ENCODE peak calls at places on chromosomes 5 and 9, in four cellular contexts. Y is progenitor cell of endocrine pancreas, O is PC-3, L is BJ. H is an unnamed sample.

GRCh38 chr9:78666818-78667429 is 370.0 kb downstream of the PSAT1 start:
- DNase-seq in Y (no peak), L (no peak), O (peak; percentile 14), H (no peak)

GRCh38 chr5:160071521-160072299 is 47.5 kb downstream of the PWWP2A start:
- DNase-seq in Y (no peak), L (no peak), O (no peak), H (no peak)

GRCh38 chr9:128633601-128634000 is 23.0 kb downstream of the DYNC2I2 start:
- DNase-seq in O (no peak), Y (no peak), L (no peak), H (no peak)

GRCh38 chr9:83620841-83621636 is 1.9 kb upstream of the IDNK start:
- DNase-seq in L (no peak), O (peak; percentile 64), Y (no peak), H (no peak)

GRCh38 chr5:80208337-80208736 is 47.5 kb downstream of the SERINC5 start:
- DNase-seq in L (no peak), O (no peak), Y (no peak), H (no peak)

GRCh38 chr9:93892748-93893147 is 62.4 kb downstream of the BARX1 start:
- DNase-seq in Y (no peak), L (no peak), O (no peak), H (no peak)

GRCh38 chr9:27870404-27870803 is 297.1 kb upstream of the C9orf72 start:
- DNase-seq in L (no peak), Y (no peak), O (peak; percentile 17), H (no peak)

GRCh38 chr9:37903581-37903830 is 421 bp downstream of the SLC25A51 start:
- DNase-seq in O (no peak), Y (no peak), L (no peak), H (no peak)

GRCh38 chr5:133035224-133035623 is 8.9 kb upstream of the ZCCHC10 start:
- DNase-seq in O (no peak), L (no peak), Y (no peak), H (no peak)

GRCh38 chr9:13915591-13916301 is 398.2 kb downstream of the NFIB start:
- DNase-seq in Y (no peak), O (peak; percentile 15), L (no peak), H (no peak)

GRCh38 chr9:113220467-113221002 is 542 bp downstream of the FKBP15 start:
- DNase-seq in L (no peak), Y (no peak), O (peak; percentile 3), H (no peak)

GRCh38 chr9:3931996-3932906 is 367.6 kb downstream of the GLIS3 start:
- DNase-seq in O (peak; percentile 68), L (no peak), Y (no peak), H (no peak)

GRCh38 chr9:1939926-1940368 is 75.2 kb upstream of the SMARCA2 start:
- DNase-seq in O (peak; percentile 32), Y (no peak), L (no peak), H (no peak)
- TF ChIP-seq CTCF in O (peak; percentile 70), Y (peak; percentile 75), L (peak; percentile 62), H (peak; percentile 63)

DNA sequence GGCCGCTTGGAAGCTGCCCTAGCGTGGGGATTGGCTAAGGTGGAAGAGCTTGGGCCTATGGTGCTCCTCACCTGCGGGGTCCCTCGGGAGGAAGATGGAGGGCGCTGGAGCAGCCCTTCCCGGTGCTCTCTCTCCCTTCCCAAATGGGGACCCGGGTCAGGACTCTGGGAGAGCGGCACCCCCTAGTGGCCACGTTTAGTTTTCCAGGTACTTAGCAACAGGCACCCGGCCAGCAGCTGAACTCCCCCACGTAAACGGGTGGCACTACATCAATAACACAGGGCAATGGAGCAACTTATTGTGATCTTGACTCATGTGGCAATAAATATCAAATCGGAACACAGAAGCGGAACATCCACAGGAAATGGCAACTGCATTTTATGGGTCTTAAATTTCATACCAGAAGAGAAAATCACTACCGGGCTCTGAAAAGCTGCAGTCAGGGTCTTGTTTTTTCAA is 316.6 kb downstream of the AGTPBP1 start:
- DNase-seq in Y (peak; percentile 57), L (no peak), O (peak; percentile 75), H (no peak)
- TF ChIP-seq CTCF in Y (peak; percentile 79), L (peak; percentile 69), O (peak; percentile 72), H (peak; percentile 84)

GRCh38 chr5:67214713-67215591 is 18.4 kb upstream of the CD180 start:
- DNase-seq in L (no peak), O (no peak), Y (no peak), H (no peak)

GRCh38 chr5:67214036-67214435 is 17.4 kb upstream of the CD180 start:
- DNase-seq in Y (no peak), O (peak; percentile 45), L (no peak), H (no peak)

GRCh38 chr5:67211926-67212325 is 15.3 kb upstream of the CD180 start:
- DNase-seq in L (peak; percentile 42), O (peak; percentile 70), Y (no peak), H (no peak)

GRCh38 chr5:67221487-67222242 is 25.1 kb upstream of the CD180 start:
- DNase-seq in O (no peak), Y (no peak), L (no peak), H (no peak)

GRCh38 chr5:67215592-67216471 is 19.2 kb upstream of the CD180 start:
- DNase-seq in O (no peak), L (no peak), Y (no peak), H (no peak)
- TF ChIP-seq CTCF in O (no peak), L (no peak), Y (no peak), H (no peak)

GRCh38 chr9:36136277-36136893 is at the start of gene GLIPR2:
- DNase-seq in Y (peak; percentile 47), O (peak; percentile 64), L (no peak), H (no peak)
- TF ChIP-seq CTCF in Y (peak; percentile 60), O (no peak), L (peak; percentile 18), H (peak; percentile 66)

GRCh38 chr5:69335341-69335975 is 2.9 kb upstream of the CCDC125 start:
- DNase-seq in L (no peak), O (peak; percentile 24), Y (no peak), H (no peak)

GRCh38 chr5:69331528-69332445 is 814 bp downstream of the CCDC125 start:
- DNase-seq in O (peak; percentile 48), L (no peak), Y (no peak), H (peak; percentile 14)

GRCh38 chr5:69329905-69330489 is 2.6 kb downstream of the CCDC125 start:
- DNase-seq in L (no peak), Y (no peak), O (peak; percentile 92), H (peak; percentile 21)

GRCh38 chr5:69334793-69335268 is 2.2 kb upstream of the CCDC125 start:
- DNase-seq in L (peak; percentile 14), Y (peak; percentile 70), O (peak; percentile 74), H (peak; percentile 94)
- TF ChIP-seq CTCF in L (peak; percentile 90), Y (peak; percentile 81), O (peak; percentile 67), H (peak; percentile 86)

GRCh38 chr9:98859941-98860340 is 52.5 kb downstream of the GALNT12 start:
- DNase-seq in Y (no peak), L (no peak), O (no peak), H (no peak)

GRCh38 chr9:98864257-98865180 is 57.0 kb downstream of the GALNT12 start:
- DNase-seq in O (no peak), Y (no peak), L (peak; percentile 59), H (no peak)

GRCh38 chr9:98861881-98862501 is 54.5 kb downstream of the GALNT12 start:
- DNase-seq in Y (no peak), O (peak; percentile 93), L (peak; percentile 100), H (no peak)

GRCh38 chr9:98862936-98863335 is 55.5 kb downstream of the GALNT12 start:
- DNase-seq in O (no peak), L (no peak), Y (no peak), H (no peak)

GRCh38 chr9:98860871-98861293 is 53.4 kb downstream of the GALNT12 start:
- DNase-seq in O (peak; percentile 70), Y (no peak), L (peak; percentile 97), H (no peak)
- TF ChIP-seq CTCF in O (peak; percentile 57), Y (no peak), L (peak; percentile 53), H (peak; percentile 89)

DNA sequence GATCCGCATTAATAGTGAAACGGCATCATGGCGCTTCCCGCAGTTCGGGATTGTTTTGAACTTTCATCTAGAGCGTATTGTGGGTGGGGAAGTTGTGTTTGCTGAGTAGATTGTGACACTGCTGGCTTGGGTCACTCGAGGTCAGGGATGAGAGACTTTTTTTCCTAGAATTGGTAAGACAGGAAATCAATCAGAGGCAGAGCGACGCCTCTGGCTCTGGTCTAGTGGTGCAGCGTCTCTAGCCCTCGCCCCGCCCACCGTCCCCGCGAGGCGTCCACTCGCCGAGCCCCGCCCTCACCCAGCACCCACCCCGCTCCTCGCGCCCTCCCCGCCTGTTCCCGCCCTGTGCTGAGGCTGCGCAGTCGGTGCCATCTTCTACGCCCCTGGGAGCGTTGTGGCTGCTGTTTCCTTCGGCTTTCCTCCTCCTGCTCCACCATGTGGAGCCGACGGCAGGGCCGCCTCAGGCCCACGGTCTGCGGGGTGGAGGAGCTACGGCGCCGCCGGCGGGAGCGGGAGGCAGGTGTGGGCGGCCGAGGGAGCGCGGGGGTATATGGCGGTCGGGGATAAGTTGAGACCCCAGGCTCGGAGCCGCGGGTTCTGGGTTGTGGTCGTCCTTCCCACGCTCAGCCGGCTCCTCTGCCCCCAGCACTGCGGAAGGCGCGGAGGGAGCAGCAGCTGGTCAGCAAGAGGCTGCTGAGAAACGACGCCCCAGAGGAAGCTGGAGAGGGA is at the start of gene TMCO6:
- DNase-seq in L (peak; percentile 61), Y (peak; percentile 89), O (peak; percentile 93), H (peak; percentile 97)
- TF ChIP-seq CTCF in L (peak; percentile 68), Y (peak; percentile 60), O (peak; percentile 56), H (peak; percentile 83)

GRCh38 chr5:151270599-151270998 is 17.6 kb downstream of the GM2A start:
- DNase-seq in Y (no peak), L (peak; percentile 16), O (peak; percentile 73), H (no peak)
- TF ChIP-seq CTCF in Y (no peak), L (no peak), O (no peak), H (no peak)

GRCh38 chr5:41707853-41708603 is 162.2 kb downstream of the OXCT1 start:
- DNase-seq in Y (no peak), O (peak; percentile 80), L (peak; percentile 19), H (no peak)
- TF ChIP-seq CTCF in Y (no peak), O (peak; percentile 90), L (peak; percentile 67), H (peak; percentile 77)

DNA sequence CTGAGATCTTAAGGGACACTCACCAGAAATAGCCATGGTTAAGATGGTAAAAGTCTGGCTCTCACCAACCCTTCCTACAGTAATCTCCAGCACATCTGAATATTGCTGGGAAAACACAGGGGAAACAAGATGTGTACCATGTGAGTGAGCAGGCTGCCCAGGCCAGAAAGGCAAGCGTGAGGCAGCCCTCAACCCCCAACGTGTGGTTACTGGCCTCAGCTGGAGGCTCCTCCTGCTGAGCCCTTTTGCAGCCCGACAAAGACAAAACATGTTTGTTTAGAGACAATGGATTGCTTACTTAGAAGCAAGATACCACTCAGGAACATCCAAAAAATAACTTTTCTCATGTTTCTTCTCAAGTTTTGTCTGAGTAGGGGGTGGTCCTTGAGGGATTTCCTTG is 16.6 kb downstream of the ZFP62 start:
- DNase-seq in Y (no peak), O (no peak), L (no peak), H (no peak)
- TF ChIP-seq CTCF in Y (no peak), O (no peak), L (no peak), H (no peak)